ENCODE peak calls at places on chromosomes 7 and 10, in five cellular contexts. Z, N, O, W and P are unnamed samples.

GRCh38 chr10:133230387-133231195 is 574 bp downstream of the UTF1 start:
- DNase-seq in O (peak; percentile 51), Z (no peak), N (no peak), W (no peak), P (no peak)

GRCh38 chr10:77120012-77120411 is 517.6 kb downstream of the KCNMA1 start:
- DNase-seq in Z (no peak), O (no peak), N (no peak), W (no peak), P (no peak)

GRCh38 chr7:134121632-134122139 is 5.5 kb upstream of the LRGUK start:
- DNase-seq in O (peak; percentile 26), Z (peak; percentile 34), N (no peak), W (no peak), P (peak; percentile 30)

GRCh38 chr7:27173412-27174076 is 576 bp downstream of the HOXA10 start:
- DNase-seq in W (no peak), N (peak; percentile 4), O (peak; percentile 65), Z (peak; percentile 60), P (no peak)

GRCh38 chr7:144955422-144955821 is 119.6 kb upstream of the TPK1 start:
- DNase-seq in O (no peak), Z (no peak), W (no peak), N (no peak), P (no peak)

GRCh38 chr10:47457826-47458225 is 26.1 kb downstream of the ANXA8 start:
- DNase-seq in N (no peak), Z (no peak), O (no peak), W (peak; percentile 2), P (no peak)

GRCh38 chr7:94088560-94088959 is 84.4 kb upstream of the BET1 start:
- DNase-seq in O (no peak), Z (no peak), W (no peak), N (no peak), P (peak; percentile 2)

GRCh38 chr7:45580053-45580872 is 6.1 kb downstream of the ADCY1 start:
- DNase-seq in N (no peak), O (no peak), Z (no peak), W (no peak), P (no peak)

GRCh38 chr7:115844857-115845256 is 185.7 kb downstream of the TFEC start:
- DNase-seq in W (no peak), N (no peak), Z (no peak), O (no peak), P (no peak)

GRCh38 chr7:69599211-69599878 is 1.1 kb downstream of the AUTS2 start:
- DNase-seq in W (peak; percentile 47), O (peak; percentile 20), N (no peak), Z (no peak), P (no peak)

GRCh38 chr7:130814753-130815152 is 80.7 kb upstream of the KLF14 start:
- DNase-seq in N (peak; percentile 22), Z (peak; percentile 51), O (peak; percentile 35), W (no peak), P (no peak)

GRCh38 chr10:49164587-49165188 is 23.5 kb downstream of the TMEM273 start:
- DNase-seq in N (no peak), W (peak; percentile 66), O (peak; percentile 42), Z (peak; percentile 79), P (peak; percentile 25)

GRCh38 chr10:6175329-6176055 is 27.2 kb upstream of the PFKFB3 start:
- DNase-seq in W (no peak), N (no peak), O (no peak), Z (no peak), P (peak; percentile 44)